ENCODE peak calls at places on chromosomes 16 and 17, in five cellular contexts. L is HTR-8/SVneo, I is hippocampal formation, D is HL-60, T is C1 segment of cervical spinal cord. P is an unnamed sample.

GRCh38 chr17:42609182-42609813 is at the start of the genes RETREG3 and TUBG1:
- DNase-seq in D (peak; percentile 98), T (peak; percentile 98), I (peak; percentile 98), L (peak; percentile 99), P (peak; percentile 97)

GRCh38 chr17:68516732-68517131 is 4.5 kb downstream of the PRKAR1A start:
- DNase-seq in I (no peak), D (no peak), L (no peak), T (no peak), P (no peak)

GRCh38 chr17:69062860-69063621 is 2.3 kb upstream of the ABCA9 start:
- DNase-seq in L (no peak), I (no peak), D (no peak), T (no peak), P (no peak)

GRCh38 chr17:18187816-18188761 is 4.5 kb downstream of the ALKBH5 start:
- DNase-seq in I (no peak), T (no peak), D (no peak), L (no peak), P (no peak)

GRCh38 chr17:19248923-19249574 is 11.9 kb downstream of the EPN2 start:
- DNase-seq in I (no peak), L (no peak), T (peak; percentile 64), D (no peak), P (no peak)

GRCh38 chr16:31181102-31181830 is 1.3 kb downstream of the FUS start:
- DNase-seq in I (no peak), T (no peak), D (peak; percentile 39), L (no peak), P (peak; percentile 48)

GRCh38 chr17:9874722-9875121 is 30.3 kb downstream of the RCVRN start:
- DNase-seq in T (no peak), I (no peak), L (no peak), D (no peak), P (no peak)

GRCh38 chr16:4273858-4274291 is 1.1 kb upstream of the TFAP4 start:
- DNase-seq in L (peak; percentile 74), I (no peak), D (peak; percentile 62), T (peak; percentile 30), P (peak; percentile 90)

GRCh38 chr17:37490022-37490587 is 414 bp downstream of the DUSP14 start:
- DNase-seq in T (peak; percentile 49), L (peak; percentile 57), I (no peak), D (peak; percentile 59), P (peak; percentile 94)

GRCh38 chr17:65198653-65199382 is 61.6 kb downstream of the RGS9 start:
- DNase-seq in I (peak; percentile 82), T (peak; percentile 9), L (peak; percentile 87), D (peak; percentile 29), P (no peak)